ENCODE peak calls at places on chromosomes 13 and 19, in four cellular contexts. B is PC-9, H is tibial nerve, W is cardiac fibroblast. D is an unnamed sample.

GRCh38 chr13:29905845-29906244 is 55.4 kb upstream of the UBL3 start:
- DNase-seq in B (peak), H (no peak), W (peak), D (no peak)

GRCh38 chr13:89627991-89628390 is 1719.5 kb upstream of the MIR17HG start:
- DNase-seq in B (no peak), H (no peak), W (no peak), D (no peak)

GRCh38 chr13:52195052-52195837 is 35.8 kb upstream of the NEK3 start:
- DNase-seq in B (no peak), H (peak), W (peak), D (no peak)

GRCh38 chr13:48535791-48536190 is 2.9 kb upstream of the RCBTB2 start:
- DNase-seq in B (no peak), H (no peak), W (no peak), D (no peak)

GRCh38 chr13:26557393-26558073 is at the start of gene WASF3:
- DNase-seq in B (peak), H (peak), W (peak), D (peak)

GRCh38 chr19:16365300-16365996 is 40.8 kb downstream of the KLF2 start:
- DNase-seq in B (no peak), H (no peak), W (no peak), D (no peak)

GRCh38 chr19:37007587-37008220 is 70.5 kb upstream of the ZNF420 start:
- DNase-seq in B (no peak), H (no peak), W (peak), D (no peak)

GRCh38 chr19:4388171-4389063 is 11.9 kb downstream of the SH3GL1 start:
- DNase-seq in B (peak), H (no peak), W (no peak), D (peak)

GRCh38 chr13:92952161-92952560 is 274.4 kb upstream of the GPC6 start:
- DNase-seq in B (no peak), H (no peak), W (peak), D (no peak)

GRCh38 chr13:42883142-42883541 is 101.8 kb downstream of the FAM216B start:
- DNase-seq in B (no peak), H (no peak), W (peak), D (no peak)

GRCh38 chr19:48715276-48715675 is 4.2 kb downstream of the MAMSTR start:
- DNase-seq in B (no peak), H (no peak), W (no peak), D (no peak)

GRCh38 chr13:20401586-20401957 is 124.1 kb downstream of the CRYL1 start:
- DNase-seq in B (no peak), H (no peak), W (no peak), D (no peak)

GRCh38 chr13:68872338-68872737 is 1235.3 kb upstream of the ATXN8OS start:
- DNase-seq in B (no peak), H (no peak), W (no peak), D (no peak)

GRCh38 chr13:113225515-113225914 is 16.1 kb downstream of the CUL4A start:
- DNase-seq in B (no peak), H (no peak), W (no peak), D (no peak)

GRCh38 chr13:81018936-81019335 is 678.0 kb upstream of the SPRY2 start:
- DNase-seq in B (no peak), H (no peak), W (no peak), D (no peak)

GRCh38 chr13:90320663-90321062 is 1026.8 kb upstream of the MIR17HG start:
- DNase-seq in B (no peak), H (no peak), W (no peak), D (no peak)

GRCh38 chr19:6068711-6069110 is 41.6 kb downstream of the RFX2 start:
- DNase-seq in B (no peak), H (no peak), W (no peak), D (no peak)

GRCh38 chr13:27952931-27953670 is 16.0 kb downstream of the CDX2 start:
- DNase-seq in B (no peak), H (no peak), W (no peak), D (no peak)
- H3K4me3 ChIP-seq in B (no peak), H (peak), W (no peak), D (no peak)

GRCh38 chr19:51621178-51621577 is 9.0 kb downstream of the SIGLEC5 start:
- DNase-seq in B (no peak), H (no peak), W (no peak), D (no peak)
- TF ChIP-seq CTCF in B (no peak), H (no peak), W (no peak), D (no peak)

GRCh38 chr13:101915755-101916107 is 463.3 kb downstream of the ITGBL1 start:
- DNase-seq in B (no peak), H (no peak), W (no peak), D (no peak)

GRCh38 chr13:101916758-101917474 is 464.4 kb downstream of the ITGBL1 start:
- DNase-seq in B (no peak), H (no peak), W (no peak), D (no peak)

GRCh38 chr13:101917475-101917810 is 465.0 kb downstream of the ITGBL1 start:
- DNase-seq in B (no peak), H (no peak), W (no peak), D (no peak)

GRCh38 chr13:101915333-101915732 is 462.9 kb downstream of the ITGBL1 start:
- DNase-seq in B (peak), H (no peak), W (no peak), D (no peak)

DNA sequence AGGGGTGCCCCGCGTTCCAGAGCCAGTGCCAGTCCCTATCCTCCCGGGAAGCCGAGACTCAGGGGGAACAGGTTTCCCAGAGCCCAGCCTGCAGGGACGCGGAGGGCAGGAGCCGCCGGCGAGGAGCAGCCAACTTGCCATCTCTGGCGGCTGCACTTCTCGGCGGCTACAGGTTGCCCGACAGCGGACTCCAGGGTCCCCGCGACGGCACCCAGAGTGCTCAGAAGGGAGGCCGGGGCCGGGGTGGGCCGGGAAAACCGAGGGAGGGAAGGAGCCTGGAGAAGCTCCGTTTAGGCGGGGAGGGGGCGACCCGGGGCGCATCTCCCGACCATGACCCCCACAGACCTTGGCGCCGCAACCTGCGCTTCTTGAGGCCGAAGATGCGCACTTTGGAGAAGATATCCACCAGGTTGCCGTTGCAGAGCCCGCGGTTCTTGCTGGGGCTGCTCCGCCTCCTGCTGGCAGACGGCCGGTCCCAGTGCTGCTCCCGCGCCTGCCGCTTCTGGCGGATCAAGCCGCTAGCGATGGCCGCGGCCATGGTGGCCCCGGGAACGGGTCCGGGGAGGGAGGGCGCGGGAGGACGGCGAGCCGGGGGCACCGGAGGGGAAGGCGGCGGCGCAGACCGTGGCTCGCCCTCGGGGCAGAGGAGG is 463.8 kb downstream of the ITGBL1 start:
- DNase-seq in B (no peak), H (no peak), W (no peak), D (no peak)
- H3K4me3 ChIP-seq in B (no peak), H (no peak), W (no peak), D (no peak)

GRCh38 chr13:106083620-106084350 is 451.7 kb downstream of the EFNB2 start:
- DNase-seq in B (peak), H (no peak), W (peak), D (no peak)
- TF ChIP-seq CTCF in B (peak), H (peak), W (peak), D (peak)

GRCh38 chr13:97436845-97437244 is 2.9 kb downstream of the RAP2A start:
- DNase-seq in B (no peak), H (no peak), W (no peak), D (no peak)
- H3K4me3 ChIP-seq in B (no peak), H (no peak), W (no peak), D (no peak)

DNA sequence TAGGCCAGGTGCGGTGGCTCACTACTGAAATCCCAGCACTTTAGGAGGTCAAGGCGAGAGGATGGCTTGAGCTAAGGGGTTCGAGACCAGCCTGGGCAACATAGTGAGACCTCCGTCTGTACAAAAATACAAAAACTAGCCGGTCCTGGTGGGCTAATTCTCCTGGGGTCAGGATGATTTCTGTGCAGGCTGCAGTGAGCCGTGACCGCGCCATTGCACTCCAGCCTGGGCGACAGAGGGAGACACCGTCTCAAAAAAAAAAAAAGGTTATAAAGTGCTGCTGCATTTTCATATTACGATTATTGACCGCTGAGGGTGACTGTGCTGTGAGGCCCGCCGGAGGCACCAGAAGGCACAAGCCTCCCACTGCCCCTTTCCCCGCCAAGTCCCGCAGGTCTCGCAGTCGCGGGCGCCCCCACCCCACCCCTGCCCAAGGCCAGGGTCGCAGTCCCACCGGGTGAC is 477 bp upstream of the PLEKHF1 start:
- DNase-seq in B (no peak), H (no peak), W (no peak), D (no peak)
- TF ChIP-seq CTCF in B (no peak), H (peak), W (no peak), D (no peak)